ENCODE peak calls at places on chromosomes 5 and 9, in four cellular contexts. One of them, this sample, is unnamed.

GRCh38 chr9:34633851-34634550 is 3.6 kb downstream of the SIGMAR1 start:
- DNase-seq in stimulated activated CD4-positive, alpha-beta T cell treated with anti-CD3 and anti-CD28 coated beads, Interleukin-1b, Interleukin-23, amount 100 ng/mL, for 1 hour: peak; percentile 61
- DNase-seq in GM23248: peak; percentile 73
- DNase-seq in NCI-H1105: peak; percentile 46
- DNase-seq in this sample: peak; percentile 62

GRCh38 chr5:170732685-170733084 is 50.8 kb upstream of the GABRP start:
- DNase-seq in NCI-H1105: no peak
- DNase-seq in stimulated activated CD4-positive, alpha-beta T cell treated with anti-CD3 and anti-CD28 coated beads, Interleukin-1b, Interleukin-23, amount 100 ng/mL, for 1 hour: no peak
- DNase-seq in GM23248: no peak
- DNase-seq in this sample: no peak

GRCh38 chr5:90434116-90434714 is 24.7 kb upstream of the CETN3 start:
- DNase-seq in NCI-H1105: peak; percentile 4
- DNase-seq in stimulated activated CD4-positive, alpha-beta T cell treated with anti-CD3 and anti-CD28 coated beads, Interleukin-1b, Interleukin-23, amount 100 ng/mL, for 1 hour: no peak
- DNase-seq in GM23248: peak; percentile 51
- DNase-seq in this sample: no peak

GRCh38 chr5:41097642-41098041 is 26.5 kb upstream of the MROH2B start:
- DNase-seq in GM23248: no peak
- DNase-seq in stimulated activated CD4-positive, alpha-beta T cell treated with anti-CD3 and anti-CD28 coated beads, Interleukin-1b, Interleukin-23, amount 100 ng/mL, for 1 hour: no peak
- DNase-seq in NCI-H1105: no peak
- DNase-seq in this sample: no peak

GRCh38 chr9:121650220-121651013 is 1.0 kb upstream of the DAB2IP start:
- DNase-seq in stimulated activated CD4-positive, alpha-beta T cell treated with anti-CD3 and anti-CD28 coated beads, Interleukin-1b, Interleukin-23, amount 100 ng/mL, for 1 hour: no peak
- DNase-seq in NCI-H1105: peak; percentile 92
- DNase-seq in GM23248: peak; percentile 32
- DNase-seq in this sample: peak; percentile 43

GRCh38 chr9:84862786-84863185 is 193.3 kb downstream of the NTRK2 start:
- DNase-seq in NCI-H1105: no peak
- DNase-seq in GM23248: peak; percentile 81
- DNase-seq in stimulated activated CD4-positive, alpha-beta T cell treated with anti-CD3 and anti-CD28 coated beads, Interleukin-1b, Interleukin-23, amount 100 ng/mL, for 1 hour: no peak
- DNase-seq in this sample: no peak

GRCh38 chr5:67339219-67339767 is 142.7 kb upstream of the CD180 start:
- DNase-seq in NCI-H1105: no peak
- DNase-seq in GM23248: no peak
- DNase-seq in stimulated activated CD4-positive, alpha-beta T cell treated with anti-CD3 and anti-CD28 coated beads, Interleukin-1b, Interleukin-23, amount 100 ng/mL, for 1 hour: no peak
- DNase-seq in this sample: no peak

GRCh38 chr5:43396762-43397304 is 15.4 kb downstream of the CCL28 start:
- DNase-seq in NCI-H1105: no peak
- DNase-seq in GM23248: peak; percentile 62
- DNase-seq in stimulated activated CD4-positive, alpha-beta T cell treated with anti-CD3 and anti-CD28 coated beads, Interleukin-1b, Interleukin-23, amount 100 ng/mL, for 1 hour: peak; percentile 17
- DNase-seq in this sample: peak; percentile 53

GRCh38 chr9:121660367-121660766 is 8.9 kb downstream of the DAB2IP start:
- DNase-seq in GM23248: no peak
- DNase-seq in NCI-H1105: no peak
- DNase-seq in stimulated activated CD4-positive, alpha-beta T cell treated with anti-CD3 and anti-CD28 coated beads, Interleukin-1b, Interleukin-23, amount 100 ng/mL, for 1 hour: no peak
- DNase-seq in this sample: no peak

GRCh38 chr5:65199988-65200668 is 281.6 kb downstream of the ADAMTS6 start:
- DNase-seq in GM23248: peak; percentile 68
- DNase-seq in stimulated activated CD4-positive, alpha-beta T cell treated with anti-CD3 and anti-CD28 coated beads, Interleukin-1b, Interleukin-23, amount 100 ng/mL, for 1 hour: no peak
- DNase-seq in NCI-H1105: no peak
- DNase-seq in this sample: no peak

This sample was measured in NCI-H2227 treated with DMSO at 0.1 percent for 48 hours.